ENCODE peak calls at places on chromosomes 12 and 14, in four cellular contexts. I is heart right ventricle, M is GM12892, D is Caco-2. X is an unnamed sample.

GRCh38 chr12:95215925-95216324 is 1.3 kb downstream of the FGD6 start:
- DNase-seq in I (no peak), M (no peak), D (no peak), X (no peak)

GRCh38 chr12:44184499-44185206 is 348.8 kb downstream of the TMEM117 start:
- DNase-seq in I (no peak), M (no peak), D (no peak), X (no peak)

GRCh38 chr14:63224196-63224595 is 20.0 kb downstream of the RHOJ start:
- DNase-seq in I (no peak), M (no peak), D (no peak), X (no peak)

GRCh38 chr12:52390739-52391617 is 5.5 kb upstream of the KRT84 start:
- DNase-seq in I (no peak), M (no peak), D (no peak), X (no peak)

GRCh38 chr12:111440631-111441030 is 34.9 kb downstream of the SH2B3 start:
- DNase-seq in I (no peak), M (no peak), D (no peak), X (no peak)

GRCh38 chr12:15580431-15580830 is 208.8 kb downstream of the EPS8 start:
- DNase-seq in I (no peak), M (no peak), D (no peak), X (no peak)

GRCh38 chr12:2384533-2385328 is 331.9 kb downstream of the CACNA1C start:
- DNase-seq in I (peak), M (no peak), D (peak), X (no peak)

GRCh38 chr12:104494137-104494815 is 37.5 kb downstream of the CHST11 start:
- DNase-seq in I (peak), M (no peak), D (no peak), X (no peak)

GRCh38 chr12:33205986-33206385 is 233.6 kb downstream of the SYT10 start:
- DNase-seq in I (no peak), M (no peak), D (no peak), X (no peak)

GRCh38 chr12:131599214-131600159 is 111.4 kb upstream of the SFSWAP start:
- DNase-seq in I (no peak), M (no peak), D (no peak), X (no peak)

GRCh38 chr14:104933721-104934379 is 9.2 kb downstream of the PLD4 start:
- DNase-seq in I (no peak), M (no peak), D (no peak), X (no peak)

GRCh38 chr12:60259241-60259640 is 663.4 kb downstream of the SLC16A7 start:
- DNase-seq in I (no peak), M (no peak), D (no peak), X (no peak)

GRCh38 chr12:93540506-93540905 is 32.0 kb upstream of the SOCS2 start:
- DNase-seq in I (no peak), M (no peak), D (no peak), X (no peak)

GRCh38 chr12:124517260-124518050 is 50.0 kb downstream of the NCOR2 start:
- DNase-seq in I (peak), M (no peak), D (no peak), X (no peak)

GRCh38 chr12:112527501-112527900 is 108.8 kb downstream of the PTPN11 start:
- DNase-seq in I (no peak), M (no peak), D (no peak), X (no peak)

X was measured in GM18507.